ENCODE peak calls at places on chromosomes 2 and 18, in nine cellular contexts. One of them, this sample, is unnamed.

GRCh38 chr18:79393181-79393598 is 2.5 kb upstream of the NFATC1 start:
- DNase-seq in A549: no peak
- DNase-seq in tibial nerve: peak
- DNase-seq in right lobe of liver: peak
- DNase-seq in neuronal stem cell: no peak
- DNase-seq in left lung: peak
- DNase-seq in right cardiac atrium: peak
- DNase-seq in dorsolateral prefrontal cortex: no peak
- DNase-seq in CD8-positive, alpha-beta memory T cell: no peak
- DNase-seq in this sample: no peak

GRCh38 chr2:207503234-207503633 is 26.5 kb upstream of the CREB1 start:
- DNase-seq in A549: no peak
- DNase-seq in left lung: no peak
- DNase-seq in CD8-positive, alpha-beta memory T cell: no peak
- DNase-seq in neuronal stem cell: no peak
- DNase-seq in dorsolateral prefrontal cortex: no peak
- DNase-seq in tibial nerve: no peak
- DNase-seq in right lobe of liver: no peak
- DNase-seq in right cardiac atrium: peak
- DNase-seq in this sample: no peak

GRCh38 chr2:133579295-133579694 is 11.0 kb upstream of the NCKAP5 start:
- DNase-seq in left lung: no peak
- DNase-seq in tibial nerve: no peak
- DNase-seq in dorsolateral prefrontal cortex: no peak
- DNase-seq in neuronal stem cell: no peak
- DNase-seq in right lobe of liver: peak
- DNase-seq in CD8-positive, alpha-beta memory T cell: no peak
- DNase-seq in right cardiac atrium: peak
- DNase-seq in A549: no peak
- DNase-seq in this sample: no peak

GRCh38 chr2:167943877-167944276 is 303.5 kb downstream of the STK39 start:
- DNase-seq in left lung: no peak
- DNase-seq in tibial nerve: no peak
- DNase-seq in right cardiac atrium: no peak
- DNase-seq in A549: no peak
- DNase-seq in right lobe of liver: no peak
- DNase-seq in neuronal stem cell: no peak
- DNase-seq in dorsolateral prefrontal cortex: no peak
- DNase-seq in CD8-positive, alpha-beta memory T cell: no peak
- DNase-seq in this sample: no peak

GRCh38 chr2:200964498-200964897 is 1.0 kb upstream of the ORC2 start:
- DNase-seq in CD8-positive, alpha-beta memory T cell: no peak
- DNase-seq in neuronal stem cell: no peak
- DNase-seq in tibial nerve: no peak
- DNase-seq in left lung: no peak
- DNase-seq in dorsolateral prefrontal cortex: no peak
- DNase-seq in A549: no peak
- DNase-seq in right lobe of liver: no peak
- DNase-seq in right cardiac atrium: no peak
- DNase-seq in this sample: no peak

GRCh38 chr2:182077451-182078142 is 91.9 kb downstream of the PPP1R1C start:
- DNase-seq in right lobe of liver: no peak
- DNase-seq in dorsolateral prefrontal cortex: no peak
- DNase-seq in neuronal stem cell: peak
- DNase-seq in A549: peak
- DNase-seq in CD8-positive, alpha-beta memory T cell: no peak
- DNase-seq in right cardiac atrium: peak
- DNase-seq in left lung: no peak
- DNase-seq in tibial nerve: no peak
- DNase-seq in this sample: no peak

GRCh38 chr18:58223717-58224424 is 179.8 kb downstream of the NEDD4L start:
- DNase-seq in dorsolateral prefrontal cortex: no peak
- DNase-seq in neuronal stem cell: no peak
- DNase-seq in left lung: no peak
- DNase-seq in right cardiac atrium: no peak
- DNase-seq in right lobe of liver: peak
- DNase-seq in tibial nerve: no peak
- DNase-seq in CD8-positive, alpha-beta memory T cell: no peak
- DNase-seq in A549: peak
- DNase-seq in this sample: no peak

GRCh38 chr2:74502720-74503505 is 3.5 kb upstream of the LBX2 start:
- DNase-seq in right lobe of liver: peak
- DNase-seq in left lung: peak
- DNase-seq in CD8-positive, alpha-beta memory T cell: no peak
- DNase-seq in A549: peak
- DNase-seq in dorsolateral prefrontal cortex: no peak
- DNase-seq in neuronal stem cell: no peak
- DNase-seq in right cardiac atrium: peak
- DNase-seq in tibial nerve: peak
- DNase-seq in this sample: peak

GRCh38 chr2:109124982-109125594 is 3.9 kb upstream of the SH3RF3 start:
- DNase-seq in right lobe of liver: no peak
- DNase-seq in right cardiac atrium: no peak
- DNase-seq in CD8-positive, alpha-beta memory T cell: no peak
- DNase-seq in A549: no peak
- DNase-seq in neuronal stem cell: no peak
- DNase-seq in dorsolateral prefrontal cortex: no peak
- DNase-seq in left lung: no peak
- DNase-seq in tibial nerve: no peak
- DNase-seq in this sample: no peak

GRCh38 chr18:46916551-46917107 is 678 bp downstream of the PIAS2 start:
- DNase-seq in CD8-positive, alpha-beta memory T cell: no peak
- DNase-seq in tibial nerve: no peak
- DNase-seq in neuronal stem cell: peak
- DNase-seq in dorsolateral prefrontal cortex: peak
- DNase-seq in left lung: no peak
- DNase-seq in A549: peak
- DNase-seq in right lobe of liver: no peak
- DNase-seq in right cardiac atrium: no peak
- DNase-seq in this sample: peak

GRCh38 chr2:46812381-46813024 is 103.1 kb downstream of the MCFD2 start:
- DNase-seq in right lobe of liver: no peak
- DNase-seq in A549: peak
- DNase-seq in CD8-positive, alpha-beta memory T cell: no peak
- DNase-seq in left lung: no peak
- DNase-seq in right cardiac atrium: peak
- DNase-seq in neuronal stem cell: no peak
- DNase-seq in tibial nerve: peak
- DNase-seq in dorsolateral prefrontal cortex: no peak
- DNase-seq in this sample: no peak

GRCh38 chr2:85911836-85912692 is 23.3 kb upstream of the ST3GAL5 start:
- DNase-seq in tibial nerve: no peak
- DNase-seq in right cardiac atrium: no peak
- DNase-seq in CD8-positive, alpha-beta memory T cell: no peak
- DNase-seq in right lobe of liver: no peak
- DNase-seq in neuronal stem cell: no peak
- DNase-seq in A549: peak
- DNase-seq in dorsolateral prefrontal cortex: no peak
- DNase-seq in left lung: no peak
- DNase-seq in this sample: no peak

GRCh38 chr2:20185176-20186022 is 39.5 kb downstream of the SDC1 start:
- DNase-seq in neuronal stem cell: no peak
- DNase-seq in left lung: peak
- DNase-seq in right cardiac atrium: no peak
- DNase-seq in A549: peak
- DNase-seq in tibial nerve: no peak
- DNase-seq in right lobe of liver: peak
- DNase-seq in CD8-positive, alpha-beta memory T cell: no peak
- DNase-seq in dorsolateral prefrontal cortex: no peak
- DNase-seq in this sample: no peak

GRCh38 chr2:191481305-191482075 is 196.4 kb upstream of the NABP1 start:
- DNase-seq in A549: no peak
- DNase-seq in dorsolateral prefrontal cortex: no peak
- DNase-seq in neuronal stem cell: no peak
- DNase-seq in tibial nerve: no peak
- DNase-seq in CD8-positive, alpha-beta memory T cell: no peak
- DNase-seq in right cardiac atrium: no peak
- DNase-seq in right lobe of liver: no peak
- DNase-seq in left lung: no peak
- DNase-seq in this sample: no peak

GRCh38 chr2:64988420-64989125 is 626 bp upstream of the SLC1A4 start:
- DNase-seq in CD8-positive, alpha-beta memory T cell: peak
- DNase-seq in left lung: peak
- DNase-seq in dorsolateral prefrontal cortex: peak
- DNase-seq in right cardiac atrium: peak
- DNase-seq in tibial nerve: peak
- DNase-seq in right lobe of liver: peak
- DNase-seq in neuronal stem cell: peak
- DNase-seq in A549: peak
- DNase-seq in this sample: peak

GRCh38 chr2:240921319-240922233 is 15.4 kb downstream of the CROCC2 start:
- DNase-seq in tibial nerve: peak
- DNase-seq in A549: peak
- DNase-seq in dorsolateral prefrontal cortex: peak
- DNase-seq in left lung: peak
- DNase-seq in right lobe of liver: peak
- DNase-seq in neuronal stem cell: no peak
- DNase-seq in right cardiac atrium: peak
- DNase-seq in CD8-positive, alpha-beta memory T cell: no peak
- DNase-seq in this sample: no peak

GRCh38 chr2:120243875-120244553 is 8.6 kb upstream of the RALB start:
- DNase-seq in tibial nerve: no peak
- DNase-seq in CD8-positive, alpha-beta memory T cell: no peak
- DNase-seq in left lung: no peak
- DNase-seq in neuronal stem cell: no peak
- DNase-seq in A549: no peak
- DNase-seq in right cardiac atrium: no peak
- DNase-seq in right lobe of liver: no peak
- DNase-seq in dorsolateral prefrontal cortex: no peak
- DNase-seq in this sample: no peak

DNA sequence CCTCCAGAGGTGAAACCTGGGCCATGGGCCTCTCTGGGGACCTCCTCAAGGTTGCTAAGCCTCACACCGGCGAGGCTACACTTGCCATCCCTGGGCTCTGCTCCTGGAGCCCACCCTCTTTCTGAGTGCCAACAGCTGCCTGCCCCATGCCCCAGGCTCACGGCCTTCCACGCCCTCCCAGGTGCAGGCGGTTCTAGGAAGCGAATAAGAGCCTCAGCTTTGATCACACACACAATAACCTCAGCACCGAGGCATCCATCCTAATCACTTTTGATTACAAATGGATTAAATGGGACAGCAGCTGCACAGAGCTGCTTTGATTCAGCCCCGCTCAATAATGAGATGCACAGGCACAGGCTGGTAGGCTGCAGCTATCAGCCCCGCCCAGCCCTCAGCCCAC is 171.1 kb downstream of the SETBP1 start:
- DNase-seq in CD8-positive, alpha-beta memory T cell: no peak
- DNase-seq in left lung: no peak
- DNase-seq in dorsolateral prefrontal cortex: no peak
- DNase-seq in tibial nerve: no peak
- DNase-seq in neuronal stem cell: no peak
- DNase-seq in right lobe of liver: no peak
- DNase-seq in right cardiac atrium: no peak
- DNase-seq in A549: no peak
- DNase-seq in this sample: no peak
- H3K27ac ChIP-seq in CD8-positive, alpha-beta memory T cell: no peak
- H3K27ac ChIP-seq in left lung: no peak
- H3K27ac ChIP-seq in dorsolateral prefrontal cortex: no peak
- H3K27ac ChIP-seq in tibial nerve: no peak
- H3K27ac ChIP-seq in neuronal stem cell: no peak
- H3K27ac ChIP-seq in right lobe of liver: no peak
- H3K27ac ChIP-seq in right cardiac atrium: no peak
- H3K27ac ChIP-seq in A549: no peak
- H3K27ac ChIP-seq in this sample: no peak

GRCh38 chr18:48153641-48154481 is 223.4 kb upstream of the SMAD2 start:
- DNase-seq in neuronal stem cell: no peak
- DNase-seq in CD8-positive, alpha-beta memory T cell: no peak
- DNase-seq in left lung: no peak
- DNase-seq in A549: peak
- DNase-seq in right lobe of liver: peak
- DNase-seq in tibial nerve: no peak
- DNase-seq in right cardiac atrium: no peak
- DNase-seq in dorsolateral prefrontal cortex: no peak
- DNase-seq in this sample: no peak
- H3K27ac ChIP-seq in neuronal stem cell: no peak
- H3K27ac ChIP-seq in CD8-positive, alpha-beta memory T cell: no peak
- H3K27ac ChIP-seq in left lung: no peak
- H3K27ac ChIP-seq in A549: peak
- H3K27ac ChIP-seq in right lobe of liver: peak
- H3K27ac ChIP-seq in tibial nerve: no peak
- H3K27ac ChIP-seq in right cardiac atrium: no peak
- H3K27ac ChIP-seq in dorsolateral prefrontal cortex: no peak
- H3K27ac ChIP-seq in this sample: no peak

DNA sequence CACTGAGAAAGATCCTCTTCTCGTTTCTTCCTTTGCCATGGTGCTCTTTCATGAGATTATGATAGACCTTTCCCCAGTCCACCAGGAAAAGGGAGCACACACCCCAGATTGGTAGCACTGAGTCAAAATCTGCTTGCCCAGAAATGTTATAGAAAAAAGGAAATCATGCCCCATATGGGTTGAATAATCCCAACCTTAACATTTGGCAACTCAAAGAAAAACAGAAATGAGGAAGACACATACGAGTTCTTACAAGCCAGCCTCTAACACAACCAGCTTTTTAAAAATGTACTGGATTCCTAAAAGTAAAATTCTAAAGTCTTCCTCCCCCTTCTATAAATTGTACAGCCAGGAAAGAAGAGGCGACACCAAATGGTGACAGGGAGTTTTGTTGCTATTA is 103.0 kb downstream of the ANKRD44 start:
- DNase-seq in A549: no peak
- DNase-seq in CD8-positive, alpha-beta memory T cell: no peak
- DNase-seq in neuronal stem cell: no peak
- DNase-seq in right cardiac atrium: no peak
- DNase-seq in left lung: no peak
- DNase-seq in tibial nerve: no peak
- DNase-seq in dorsolateral prefrontal cortex: no peak
- DNase-seq in right lobe of liver: no peak
- DNase-seq in this sample: no peak
- H3K27ac ChIP-seq in A549: no peak
- H3K27ac ChIP-seq in CD8-positive, alpha-beta memory T cell: no peak
- H3K27ac ChIP-seq in neuronal stem cell: no peak
- H3K27ac ChIP-seq in right cardiac atrium: no peak
- H3K27ac ChIP-seq in left lung: peak
- H3K27ac ChIP-seq in tibial nerve: peak
- H3K27ac ChIP-seq in dorsolateral prefrontal cortex: no peak
- H3K27ac ChIP-seq in right lobe of liver: no peak
- H3K27ac ChIP-seq in this sample: peak

GRCh38 chr2:176189666-176190641 is 1.5 kb downstream of the HOXD1 start:
- DNase-seq in A549: no peak
- DNase-seq in neuronal stem cell: no peak
- DNase-seq in CD8-positive, alpha-beta memory T cell: no peak
- DNase-seq in tibial nerve: no peak
- DNase-seq in dorsolateral prefrontal cortex: no peak
- DNase-seq in left lung: no peak
- DNase-seq in right cardiac atrium: no peak
- DNase-seq in right lobe of liver: no peak
- DNase-seq in this sample: no peak
- H3K27ac ChIP-seq in A549: no peak
- H3K27ac ChIP-seq in neuronal stem cell: no peak
- H3K27ac ChIP-seq in CD8-positive, alpha-beta memory T cell: no peak
- H3K27ac ChIP-seq in tibial nerve: no peak
- H3K27ac ChIP-seq in dorsolateral prefrontal cortex: peak
- H3K27ac ChIP-seq in left lung: no peak
- H3K27ac ChIP-seq in right cardiac atrium: no peak
- H3K27ac ChIP-seq in right lobe of liver: no peak
- H3K27ac ChIP-seq in this sample: no peak

DNA sequence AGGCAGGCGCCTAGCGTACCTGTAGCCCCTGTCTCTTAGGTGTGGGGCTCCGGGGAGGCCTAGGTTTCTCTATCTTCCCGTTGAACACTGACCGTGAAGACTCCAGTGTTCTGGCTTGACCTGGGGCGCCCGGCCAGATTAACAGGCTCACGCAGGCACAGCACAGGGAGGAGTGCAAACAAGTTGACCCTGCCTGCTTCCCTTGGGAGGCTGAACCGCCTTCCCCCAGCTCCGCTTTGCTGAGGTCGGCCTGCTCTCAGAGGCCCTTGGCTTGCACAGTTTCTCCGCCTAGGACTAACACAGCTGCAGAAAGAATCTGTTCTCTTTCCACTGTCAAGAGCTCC is 567 bp downstream of the PCYOX1 start:
- DNase-seq in dorsolateral prefrontal cortex: peak
- DNase-seq in CD8-positive, alpha-beta memory T cell: no peak
- DNase-seq in tibial nerve: peak
- DNase-seq in A549: peak
- DNase-seq in right cardiac atrium: peak
- DNase-seq in right lobe of liver: peak
- DNase-seq in neuronal stem cell: peak
- DNase-seq in left lung: peak
- DNase-seq in this sample: no peak
- H3K27ac ChIP-seq in dorsolateral prefrontal cortex: peak
- H3K27ac ChIP-seq in CD8-positive, alpha-beta memory T cell: peak
- H3K27ac ChIP-seq in tibial nerve: peak
- H3K27ac ChIP-seq in A549: peak
- H3K27ac ChIP-seq in right cardiac atrium: peak
- H3K27ac ChIP-seq in right lobe of liver: peak
- H3K27ac ChIP-seq in neuronal stem cell: no peak
- H3K27ac ChIP-seq in left lung: peak
- H3K27ac ChIP-seq in this sample: peak

This sample was measured in CD4-positive, alpha-beta T cell.